ENCODE peak calls at places on chromosomes 4 and X, in four cellular contexts. M is naive thymus-derived CD8-positive, alpha-beta T cell; V is cardiac fibroblast; Q is pancreas. H is an unnamed sample.

GRCh38 chrX:139759637-139760036 is 51.7 kb upstream of the MCF2 start:
- DNase-seq in M (no peak), V (peak), Q (no peak), H (peak)

GRCh38 chrX:63250253-63250868 is 100.8 kb downstream of the SPIN4 start:
- DNase-seq in M (peak), V (peak), Q (no peak), H (peak)

GRCh38 chrX:47815901-47816845 is 20.5 kb upstream of the ZNF81 start:
- DNase-seq in M (no peak), V (peak), Q (no peak), H (no peak)

GRCh38 chr4:58451707-58452106 is 1341.5 kb upstream of the IGFBP7 start:
- DNase-seq in M (no peak), V (no peak), Q (no peak), H (no peak)

GRCh38 chr4:169059294-169060201 is 49.5 kb upstream of the CBR4 start:
- DNase-seq in M (no peak), V (peak), Q (no peak), H (peak)

GRCh38 chrX:153651540-153652079 is 4.6 kb downstream of the DUSP9 start:
- DNase-seq in M (no peak), V (no peak), Q (no peak), H (no peak)

GRCh38 chr4:77893451-77893850 is 30.8 kb downstream of the MRPL1 start:
- DNase-seq in M (no peak), V (no peak), Q (no peak), H (no peak)

GRCh38 chr4:169252339-169253086 is 18.2 kb downstream of the SH3RF1 start:
- DNase-seq in M (no peak), V (peak), Q (no peak), H (peak)

GRCh38 chr4:159002950-159003349 is 99.9 kb upstream of the RAPGEF2 start:
- DNase-seq in M (no peak), V (peak), Q (no peak), H (peak)

GRCh38 chr4:1984406-1985191 is 24.2 kb downstream of the NELFA start:
- DNase-seq in M (no peak), V (no peak), Q (no peak), H (no peak)

GRCh38 chrX:11740794-11741193 is 17.2 kb upstream of the MSL3 start:
- DNase-seq in M (no peak), V (no peak), Q (no peak), H (no peak)